ENCODE peak calls at places on chromosomes 7 and 10, in nine cellular contexts. Q is PC-3, Y is GM23338, E is SK-N-SH, N is hepatocyte, V is HCT116, C is OCI-LY7, G is GM23248, O is MM.1S. B is an unnamed sample.

GRCh38 chr10:50382576-50383023 is 131.3 kb upstream of the ASAH2 start:
- DNase-seq in O (no peak), Q (no peak), C (no peak), Y (no peak), N (no peak), V (no peak), E (no peak), G (peak), B (no peak)

GRCh38 chr7:1692500-1693418 is 22.7 kb downstream of the ELFN1 start:
- DNase-seq in O (no peak), Y (no peak), G (no peak), N (no peak), Q (no peak), C (no peak), V (no peak), E (peak), B (no peak)

GRCh38 chr7:156948361-156948760 is 1.2 kb upstream of the NOM1 start:
- DNase-seq in C (no peak), V (no peak), N (no peak), G (no peak), E (no peak), Q (no peak), Y (no peak), O (peak), B (no peak)

GRCh38 chr7:104175336-104175984 is 32.4 kb downstream of the ORC5 start:
- DNase-seq in N (no peak), C (no peak), V (no peak), G (no peak), E (no peak), O (no peak), Y (peak), Q (no peak), B (no peak)

GRCh38 chr7:23277359-23277989 is 21.7 kb upstream of the MALSU1 start:
- DNase-seq in C (peak), O (peak), N (peak), E (peak), V (peak), Q (peak), G (peak), Y (peak), B (peak)

GRCh38 chr7:106165328-106165727 is 53.2 kb upstream of the SYPL1 start:
- DNase-seq in N (no peak), G (peak), C (no peak), Q (no peak), O (no peak), E (no peak), V (no peak), Y (no peak), B (no peak)

GRCh38 chr7:138900040-138900828 is 81.0 kb downstream of the KIAA1549 start:
- DNase-seq in E (no peak), O (no peak), N (no peak), Q (peak), G (peak), Y (no peak), V (no peak), C (no peak), B (no peak)

GRCh38 chr10:90885176-90885575 is 13.4 kb downstream of the RPP30 start:
- DNase-seq in Y (no peak), C (no peak), V (no peak), N (no peak), Q (peak), G (peak), O (no peak), E (no peak), B (no peak)

GRCh38 chr7:120740348-120740747 is 117.6 kb downstream of the TSPAN12 start:
- DNase-seq in G (no peak), C (no peak), Y (no peak), Q (no peak), V (no peak), E (no peak), N (no peak), O (no peak), B (no peak)

GRCh38 chr7:77699056-77699455 is 2.8 kb downstream of the RSBN1L start:
- DNase-seq in Q (no peak), V (no peak), C (peak), E (peak), G (peak), O (no peak), Y (no peak), N (no peak), B (peak)

GRCh38 chr7:23285657-23286646 is 13.2 kb upstream of the MALSU1 start:
- DNase-seq in C (no peak), Q (no peak), N (no peak), V (no peak), Y (peak), O (no peak), G (no peak), E (no peak), B (no peak)

GRCh38 chr10:122557516-122557915 is 3.0 kb upstream of the DMBT1 start:
- DNase-seq in Q (no peak), N (no peak), C (no peak), Y (peak), E (no peak), G (no peak), V (peak), O (no peak), B (peak)

GRCh38 chr7:104096683-104097082 is 107.2 kb upstream of the RELN start:
- DNase-seq in O (peak), V (peak), C (no peak), N (peak), Q (peak), E (no peak), G (peak), Y (peak), B (peak)

GRCh38 chr10:10782603-10783002 is 235.1 kb upstream of the CELF2 start:
- DNase-seq in O (no peak), N (no peak), V (no peak), G (no peak), Q (peak), C (no peak), Y (no peak), E (no peak), B (no peak)

GRCh38 chr10:28698075-28698474 is 20.8 kb downstream of the BAMBI start:
- DNase-seq in E (no peak), Y (no peak), V (no peak), C (no peak), G (no peak), Q (no peak), N (no peak), O (no peak), B (no peak)

GRCh38 chr7:133315332-133316040 is 62.6 kb downstream of the EXOC4 start:
- DNase-seq in G (peak), N (no peak), V (no peak), C (no peak), O (no peak), Y (no peak), Q (no peak), E (no peak), B (no peak)

GRCh38 chr10:87734987-87735827 is 75.5 kb downstream of the PAPSS2 start:
- DNase-seq in O (peak), G (peak), Q (peak), E (peak), Y (peak), N (peak), C (peak), V (peak), B (peak)

GRCh38 chr10:43211431-43212042 is 55.3 kb downstream of the RASGEF1A start:
- DNase-seq in N (no peak), O (no peak), Q (no peak), G (no peak), C (no peak), E (no peak), Y (no peak), V (no peak), B (no peak)

GRCh38 chr10:34794835-34795234 is 20.3 kb downstream of the PARD3 start:
- DNase-seq in Q (no peak), N (no peak), G (no peak), Y (no peak), O (no peak), E (no peak), V (no peak), C (no peak), B (no peak)

GRCh38 chr7:5426226-5426475 is 2.5 kb upstream of the TNRC18 start:
- DNase-seq in O (no peak), Q (peak), N (no peak), Y (no peak), G (peak), V (no peak), C (no peak), E (no peak), B (no peak)

GRCh38 chr10:33820531-33820930 is 486.1 kb upstream of the NRP1 start:
- DNase-seq in O (no peak), N (no peak), E (no peak), V (no peak), Q (no peak), C (no peak), Y (no peak), G (no peak), B (peak)

GRCh38 chr7:44386139-44386913 is 60.9 kb upstream of the CAMK2B start:
- DNase-seq in G (no peak), V (no peak), Q (no peak), E (no peak), C (no peak), O (no peak), N (no peak), Y (no peak), B (no peak)

GRCh38 chr10:61836888-61837747 is 64.4 kb upstream of the ARID5B start:
- DNase-seq in Q (peak), E (no peak), V (peak), N (peak), G (peak), Y (no peak), O (no peak), C (no peak), B (no peak)

GRCh38 chr10:99532687-99533495 is at the start of gene NKX2-3:
- DNase-seq in C (no peak), G (peak), Q (peak), V (no peak), O (peak), N (peak), Y (peak), E (peak), B (peak)

GRCh38 chr7:155534691-155535090 is 11.7 kb downstream of the CNPY1 start:
- DNase-seq in O (no peak), E (no peak), N (no peak), Q (no peak), C (no peak), V (no peak), Y (no peak), G (no peak), B (no peak)

GRCh38 chr7:4806983-4807625 is 31.7 kb downstream of the AP5Z1 start:
- DNase-seq in G (no peak), O (no peak), C (no peak), E (no peak), N (no peak), V (no peak), Y (no peak), Q (no peak), B (no peak)

DNA sequence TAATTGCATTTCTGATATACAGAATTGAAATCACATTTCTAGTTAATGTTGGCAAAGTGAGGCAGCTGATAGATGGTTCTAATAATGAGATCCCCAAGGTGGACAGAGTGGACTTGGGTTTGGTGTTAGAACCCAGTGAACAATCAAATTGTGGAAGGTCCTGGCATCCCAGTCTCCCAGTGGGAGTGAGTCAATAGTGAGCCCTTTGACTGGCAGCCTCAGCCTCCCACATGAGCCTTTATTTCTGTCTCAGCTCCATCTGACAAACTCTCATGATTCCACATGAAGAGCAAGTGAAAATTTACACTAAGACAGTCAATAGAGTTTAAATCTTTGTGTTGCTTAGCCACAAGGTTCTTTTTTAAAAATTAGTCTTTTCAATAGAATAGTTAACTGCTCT is 56.7 kb upstream of the MYO3A start:
- DNase-seq in V (no peak), Q (no peak), E (no peak), G (no peak), N (no peak), C (no peak), Y (no peak), O (no peak), B (no peak)
- TF ChIP-seq EZH2phosphoT487 in V (no peak), Q (no peak), E (no peak), G (no peak), N (no peak), C (no peak), Y (no peak), O (no peak), B (no peak)

GRCh38 chr7:49010717-49011116 is 86.4 kb downstream of the CDC14C start:
- DNase-seq in Q (no peak), E (no peak), O (no peak), N (no peak), Y (no peak), V (no peak), C (no peak), G (no peak), B (no peak)
- H3K4me3 ChIP-seq in Q (no peak), E (no peak), O (no peak), N (no peak), Y (no peak), V (no peak), C (no peak), G (no peak), B (no peak)

DNA sequence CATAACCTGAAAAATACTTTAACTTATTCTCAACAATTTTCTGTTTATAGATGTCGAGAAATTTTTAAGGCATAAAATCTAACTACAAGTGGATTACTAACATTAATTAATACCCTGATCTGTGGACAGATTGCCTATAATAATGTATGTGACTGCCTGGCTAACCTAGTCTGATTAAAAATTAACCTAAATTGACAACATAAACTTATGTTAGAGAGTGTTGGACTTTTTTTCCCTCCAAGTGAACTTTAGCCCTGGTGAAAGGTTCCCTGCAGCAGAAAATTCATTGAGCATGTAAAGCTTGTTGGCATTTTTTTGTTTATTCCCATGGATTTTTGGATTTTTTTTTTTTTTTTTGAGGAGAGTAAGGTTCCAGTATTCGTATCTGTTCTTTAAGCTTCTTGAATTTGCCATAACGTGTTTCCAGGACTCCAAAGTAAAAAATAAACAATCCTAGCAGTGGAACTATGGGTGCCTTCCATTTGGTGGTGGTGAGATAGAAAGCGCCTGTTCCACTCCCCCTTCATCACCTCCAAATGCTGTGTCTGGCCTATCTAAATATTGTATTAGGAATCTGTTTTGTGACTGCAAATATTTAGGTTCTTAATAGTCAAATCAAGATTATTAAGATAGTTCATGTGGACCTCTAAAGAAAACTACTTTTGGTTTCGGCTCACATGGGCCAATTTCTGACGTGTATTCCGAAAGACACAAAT is 36.1 kb downstream of the NET1 start:
- DNase-seq in Y (no peak), V (no peak), Q (no peak), E (no peak), G (peak), C (no peak), O (no peak), N (peak), B (no peak)
- TF ChIP-seq EZH2phosphoT487 in Y (no peak), V (no peak), Q (no peak), E (no peak), G (no peak), C (no peak), O (no peak), N (no peak), B (no peak)

DNA sequence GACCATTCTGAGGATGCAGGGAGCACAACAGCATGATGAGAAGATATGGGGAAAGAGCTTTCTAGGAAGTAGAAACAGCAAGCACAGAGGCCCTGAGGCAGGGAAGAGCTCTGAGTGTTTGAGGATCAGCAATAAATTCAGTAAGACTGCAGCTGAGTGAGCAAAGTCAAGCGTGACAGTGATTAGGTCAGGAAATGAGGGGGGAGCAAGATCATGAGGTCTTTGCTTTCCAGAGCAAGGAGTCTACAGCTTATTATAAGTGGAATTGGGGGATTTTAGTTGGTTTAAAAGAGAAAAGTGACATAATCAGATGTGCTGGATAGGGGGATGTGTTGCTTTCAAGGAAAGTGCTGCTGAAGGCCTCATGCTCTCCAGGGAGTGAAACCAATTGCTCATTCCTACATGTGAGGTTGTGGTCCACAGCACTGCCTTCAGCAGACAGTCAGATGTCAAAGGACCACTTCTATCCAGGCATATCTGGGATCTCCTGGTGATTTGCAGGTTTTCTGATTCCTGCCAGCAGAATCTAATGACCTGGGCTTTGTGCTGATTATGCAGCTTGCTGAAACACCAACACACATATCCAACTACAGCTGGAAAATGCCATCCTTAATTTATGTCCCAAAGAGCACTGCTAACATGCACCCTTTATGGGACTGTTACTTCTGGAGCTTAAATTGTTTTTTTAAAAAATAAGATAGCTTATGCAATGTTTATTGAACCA is 607.8 kb downstream of the KCNMA1 start:
- DNase-seq in V (no peak), Q (no peak), Y (no peak), O (no peak), G (no peak), C (no peak), E (no peak), N (no peak), B (no peak)
- H3K4me3 ChIP-seq in V (no peak), Q (no peak), Y (no peak), O (no peak), G (no peak), C (no peak), E (no peak), N (no peak), B (no peak)

GRCh38 chr10:92239185-92239599 is 51.7 kb downstream of the CPEB3 start:
- DNase-seq in N (no peak), Q (no peak), G (no peak), O (no peak), Y (peak), V (no peak), E (no peak), C (no peak), B (peak)

GRCh38 chr10:92239600-92240288 is 51.1 kb downstream of the CPEB3 start:
- DNase-seq in E (peak), C (peak), O (no peak), Q (peak), G (peak), V (no peak), Y (peak), N (peak), B (peak)

GRCh38 chr10:92241158-92241500 is 49.7 kb downstream of the CPEB3 start:
- DNase-seq in Q (no peak), O (peak), Y (peak), V (no peak), N (peak), G (peak), E (peak), C (no peak), B (peak)

GRCh38 chr10:92241501-92241900 is 49.4 kb downstream of the CPEB3 start:
- DNase-seq in E (no peak), Q (no peak), O (no peak), N (no peak), V (no peak), C (no peak), Y (no peak), G (no peak), B (no peak)

DNA sequence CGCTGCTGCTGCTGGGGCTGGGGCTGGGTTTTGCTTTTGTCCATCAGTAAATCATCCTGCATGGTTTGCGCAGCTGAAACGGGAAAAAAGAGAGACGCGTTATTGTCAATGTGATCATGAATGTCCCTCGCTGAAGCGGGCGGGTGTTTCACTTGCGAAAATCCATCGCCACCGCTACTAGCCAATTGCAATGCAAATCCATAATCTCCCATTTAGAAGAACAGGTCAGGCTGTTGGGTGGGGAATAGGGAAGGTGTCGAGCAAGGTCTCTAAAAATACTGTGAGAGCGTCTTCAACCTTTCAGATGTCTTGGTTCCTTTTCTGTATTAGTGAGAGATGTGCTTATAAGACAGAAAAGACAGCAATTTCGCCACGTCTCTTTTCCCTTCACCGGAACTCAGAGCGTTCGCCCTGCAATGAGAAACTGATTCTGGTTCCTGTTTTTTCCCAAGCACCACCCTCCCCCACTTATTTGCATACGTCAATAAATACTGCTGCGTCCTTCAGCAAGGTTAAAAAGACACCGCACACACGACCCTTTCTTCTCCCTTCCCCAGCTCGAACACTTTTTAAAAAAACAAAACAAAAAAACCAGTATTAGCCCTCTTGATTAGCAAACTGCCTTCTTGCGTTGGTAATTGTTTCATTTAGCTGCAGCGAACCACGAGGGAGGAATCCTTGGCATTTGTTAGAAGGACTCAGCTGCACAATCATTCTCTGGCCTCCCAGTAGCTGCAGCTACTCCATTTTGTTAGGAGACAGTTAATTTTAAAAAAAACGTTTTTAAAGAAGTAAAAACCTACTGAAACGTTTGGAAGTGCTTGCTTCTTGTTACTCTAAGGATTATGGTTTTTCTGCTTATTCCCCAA is 50.4 kb downstream of the CPEB3 start:
- DNase-seq in Q (peak), N (peak), V (no peak), E (peak), C (peak), Y (peak), O (peak), G (peak), B (peak)
- TF ChIP-seq EZH2phosphoT487 in Q (no peak), N (no peak), V (no peak), E (no peak), C (no peak), Y (no peak), O (no peak), G (no peak), B (no peak)

GRCh38 chr7:143435266-143435665 is 8.0 kb upstream of the TAS2R60 start:
- DNase-seq in Q (peak), O (no peak), Y (no peak), N (no peak), G (peak), E (no peak), V (no peak), C (no peak), B (no peak)

GRCh38 chr7:143434660-143435059 is 8.6 kb upstream of the TAS2R60 start:
- DNase-seq in O (no peak), Q (peak), Y (no peak), V (no peak), E (no peak), N (no peak), C (no peak), G (peak), B (no peak)

GRCh38 chr7:143431109-143431508 is 12.1 kb upstream of the TAS2R60 start:
- DNase-seq in C (no peak), G (no peak), Q (no peak), O (no peak), V (no peak), E (no peak), N (no peak), Y (no peak), B (no peak)

GRCh38 chr7:143436539-143436938 is 6.7 kb upstream of the TAS2R60 start:
- DNase-seq in O (no peak), Q (no peak), Y (no peak), E (no peak), V (no peak), C (no peak), N (no peak), G (no peak), B (no peak)

GRCh38 chr7:143433759-143434158 is 9.5 kb upstream of the TAS2R60 start:
- DNase-seq in V (no peak), Q (no peak), N (no peak), G (no peak), Y (no peak), E (no peak), C (no peak), O (no peak), B (no peak)
- H3K4me3 ChIP-seq in V (no peak), Q (no peak), N (no peak), G (no peak), Y (no peak), E (no peak), C (no peak), O (no peak), B (no peak)

B was measured in neural progenitor cell.